ENCODE peak calls at places on chromosomes 6 and 20, in eight cellular contexts. T is PC-3, J is SK-N-SH, F is hepatocyte, K is GM23338, B is GM23248, H is OCI-LY7, D is neural progenitor cell. U is an unnamed sample.

GRCh38 chr20:21100590-21101452 is 5.3 kb downstream of the LINC00237 start:
- DNase-seq in D (peak), B (peak), T (no peak), H (peak), F (no peak), J (peak), K (peak), U (no peak)

GRCh38 chr6:139568956-139569538 is 194.6 kb upstream of the CITED2 start:
- DNase-seq in H (no peak), D (no peak), B (peak), J (peak), K (no peak), T (peak), F (no peak), U (no peak)

GRCh38 chr6:92708945-92709344 is 710.4 kb downstream of the EPHA7 start:
- DNase-seq in F (no peak), K (no peak), J (no peak), T (no peak), H (no peak), D (no peak), B (no peak), U (no peak)

GRCh38 chr6:144104898-144105487 is 9.6 kb upstream of the SF3B5 start:
- DNase-seq in T (peak), B (peak), H (peak), J (peak), K (peak), F (peak), D (peak), U (peak)

GRCh38 chr20:34921436-34921835 is 34.2 kb downstream of the GSS start:
- DNase-seq in H (no peak), F (no peak), B (peak), K (no peak), D (no peak), J (no peak), T (peak), U (no peak)

GRCh38 chr6:111533087-111533784 is 50.2 kb upstream of the REV3L start:
- DNase-seq in J (no peak), T (no peak), H (no peak), K (no peak), F (no peak), B (no peak), D (no peak), U (no peak)

GRCh38 chr6:170176621-170177382 is 114.1 kb downstream of the DLL1 start:
- DNase-seq in F (no peak), K (no peak), D (no peak), J (peak), H (no peak), B (peak), T (no peak), U (no peak)

GRCh38 chr20:17226410-17227198 is at the start of gene PCSK2:
- DNase-seq in H (no peak), T (no peak), F (peak), K (peak), B (peak), D (peak), J (peak), U (no peak)

GRCh38 chr6:139369568-139370046 is 4.8 kb downstream of the CITED2 start:
- DNase-seq in H (peak), J (peak), D (peak), K (peak), T (peak), B (peak), F (peak), U (peak)

GRCh38 chr6:12543953-12544352 is 172.6 kb upstream of the PHACTR1 start:
- DNase-seq in K (no peak), T (no peak), B (no peak), F (no peak), D (no peak), H (no peak), J (no peak), U (no peak)

GRCh38 chr20:276620-277495 is 13.7 kb downstream of the C20orf96 start:
- DNase-seq in J (no peak), K (no peak), D (no peak), T (no peak), H (no peak), F (no peak), B (no peak), U (no peak)

GRCh38 chr20:278181-278580 is 12.4 kb downstream of the C20orf96 start:
- DNase-seq in H (no peak), F (no peak), T (no peak), K (no peak), J (no peak), D (no peak), B (no peak), U (no peak)

GRCh38 chr20:277496-277781 is 13.1 kb downstream of the C20orf96 start:
- DNase-seq in B (no peak), D (no peak), F (no peak), T (no peak), J (no peak), K (no peak), H (no peak), U (no peak)

GRCh38 chr20:275791-276190 is 14.8 kb downstream of the C20orf96 start:
- DNase-seq in H (no peak), D (no peak), J (no peak), K (no peak), B (no peak), T (no peak), F (no peak), U (no peak)

DNA sequence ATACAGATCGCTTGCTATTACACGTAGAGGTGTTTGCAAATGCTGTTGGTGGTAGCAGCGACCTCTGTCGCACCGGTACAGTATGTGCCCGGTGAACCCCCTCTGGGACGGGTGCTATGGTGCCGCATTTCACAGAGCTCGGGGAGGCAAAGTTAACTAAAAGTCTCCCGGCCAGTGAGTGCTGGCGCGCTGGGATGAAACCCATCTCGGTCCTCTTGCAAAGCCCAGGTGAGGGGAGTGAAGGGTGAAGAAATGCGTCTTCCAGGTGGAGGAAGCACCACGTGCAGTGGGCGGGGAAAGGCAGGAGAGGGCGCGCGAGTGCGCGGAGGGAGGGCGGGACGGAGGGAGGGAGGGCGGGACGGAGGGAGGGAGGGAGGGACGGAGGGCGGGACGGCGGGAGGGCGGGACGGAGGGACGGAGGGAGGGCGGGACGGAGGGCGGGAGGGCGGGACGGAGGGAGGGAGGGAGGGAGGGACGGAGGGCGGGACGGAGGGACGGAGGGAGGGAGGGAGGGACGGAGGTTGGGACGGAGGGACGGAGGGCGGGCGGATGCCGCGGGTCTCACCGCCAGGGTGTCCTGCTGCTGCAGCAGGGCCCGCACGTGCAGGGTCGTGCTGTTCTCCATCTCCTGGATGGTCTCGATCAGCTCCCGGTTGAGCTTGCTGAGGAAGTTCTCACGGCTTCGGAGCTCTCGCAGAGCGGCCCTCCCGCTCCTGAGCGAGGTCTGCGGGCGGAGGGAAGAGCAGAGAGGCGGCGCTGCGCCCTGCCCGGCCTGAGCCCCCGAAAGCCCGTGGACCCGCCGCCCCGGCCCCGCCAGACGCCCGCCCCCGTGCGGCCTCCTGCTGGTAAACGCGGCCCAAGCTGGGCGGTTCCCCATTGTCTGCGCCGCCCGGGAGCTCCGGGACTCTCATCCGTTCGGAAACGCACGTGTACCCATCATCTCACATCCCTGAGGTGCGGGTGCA is 11.7 kb downstream of the C20orf96 start:
- DNase-seq in D (peak), H (no peak), F (no peak), B (peak), J (no peak), T (no peak), K (peak), U (no peak)
- TF ChIP-seq EZH2phosphoT487 in D (no peak), H (no peak), F (no peak), B (no peak), J (no peak), T (no peak), K (no peak), U (no peak)

GRCh38 chr6:33828452-33828763 is 24.6 kb upstream of the MLN start:
- DNase-seq in J (no peak), K (no peak), T (no peak), D (no peak), F (peak), B (no peak), H (no peak), U (no peak)
- TF ChIP-seq EZH2phosphoT487 in J (no peak), K (no peak), T (no peak), D (no peak), F (no peak), B (no peak), H (no peak), U (no peak)

GRCh38 chr6:96809119-96809518 is 28.2 kb downstream of the GPR63 start:
- DNase-seq in D (no peak), H (no peak), T (no peak), B (no peak), K (no peak), J (no peak), F (peak), U (no peak)
- TF ChIP-seq EZH2phosphoT487 in D (no peak), H (no peak), T (no peak), B (no peak), K (no peak), J (no peak), F (no peak), U (no peak)

GRCh38 chr20:9218412-9219001 is 149.6 kb downstream of the PLCB4 start:
- DNase-seq in F (no peak), K (no peak), D (no peak), B (peak), T (no peak), J (no peak), H (no peak), U (no peak)
- TF ChIP-seq EZH2phosphoT487 in F (no peak), K (no peak), D (no peak), B (no peak), T (no peak), J (no peak), H (no peak), U (no peak)

DNA sequence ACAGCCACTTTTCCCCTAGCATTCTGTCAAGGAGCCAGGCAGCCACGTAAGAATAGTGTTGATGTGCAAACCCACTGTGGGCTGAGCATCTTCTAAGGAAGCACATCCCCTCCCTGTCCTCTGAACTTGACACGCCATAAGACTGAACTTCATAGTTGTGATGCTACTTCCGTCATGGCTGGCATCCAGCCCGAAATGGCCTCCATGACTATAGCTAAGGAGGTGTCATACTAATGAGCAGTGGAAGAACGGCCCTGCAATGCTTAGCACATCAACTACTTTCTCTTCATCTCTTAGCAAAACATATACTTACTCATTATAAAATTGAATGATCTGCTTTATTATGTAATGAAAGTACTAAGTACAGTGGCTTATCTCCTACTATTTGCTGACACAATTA is 110.2 kb downstream of the GJA10 start:
- DNase-seq in K (no peak), B (no peak), H (no peak), J (no peak), D (no peak), T (no peak), F (no peak), U (no peak)
- TF ChIP-seq EZH2phosphoT487 in K (no peak), B (no peak), H (no peak), J (no peak), D (no peak), T (no peak), F (no peak), U (no peak)

GRCh38 chr6:46882622-46883021 is 39.1 kb downstream of the ADGRF5 start:
- DNase-seq in F (no peak), B (no peak), J (no peak), K (no peak), D (no peak), T (no peak), H (no peak), U (no peak)
- TF ChIP-seq EZH2phosphoT487 in F (no peak), B (no peak), J (no peak), K (no peak), D (no peak), T (no peak), H (no peak), U (no peak)

GRCh38 chr6:6825153-6825847 is 236.8 kb downstream of the LY86 start:
- DNase-seq in J (no peak), H (no peak), T (peak), F (no peak), B (no peak), K (no peak), D (no peak), U (no peak)

GRCh38 chr6:6829872-6830683 is 241.6 kb downstream of the LY86 start:
- DNase-seq in K (no peak), B (no peak), H (no peak), F (no peak), D (no peak), J (no peak), T (no peak), U (no peak)

GRCh38 chr6:6824381-6824780 is 235.9 kb downstream of the LY86 start:
- DNase-seq in T (no peak), J (no peak), F (no peak), D (no peak), H (no peak), B (no peak), K (no peak), U (no peak)

GRCh38 chr6:6825986-6826901 is 237.7 kb downstream of the LY86 start:
- DNase-seq in J (peak), K (no peak), H (no peak), B (peak), T (peak), D (no peak), F (no peak), U (peak)

GRCh38 chr6:6826961-6827360 is 238.4 kb downstream of the LY86 start:
- DNase-seq in F (no peak), K (no peak), D (no peak), B (no peak), J (no peak), H (no peak), T (no peak), U (no peak)
- TF ChIP-seq EZH2phosphoT487 in F (no peak), K (no peak), D (no peak), B (no peak), J (no peak), H (no peak), T (no peak), U (no peak)

DNA sequence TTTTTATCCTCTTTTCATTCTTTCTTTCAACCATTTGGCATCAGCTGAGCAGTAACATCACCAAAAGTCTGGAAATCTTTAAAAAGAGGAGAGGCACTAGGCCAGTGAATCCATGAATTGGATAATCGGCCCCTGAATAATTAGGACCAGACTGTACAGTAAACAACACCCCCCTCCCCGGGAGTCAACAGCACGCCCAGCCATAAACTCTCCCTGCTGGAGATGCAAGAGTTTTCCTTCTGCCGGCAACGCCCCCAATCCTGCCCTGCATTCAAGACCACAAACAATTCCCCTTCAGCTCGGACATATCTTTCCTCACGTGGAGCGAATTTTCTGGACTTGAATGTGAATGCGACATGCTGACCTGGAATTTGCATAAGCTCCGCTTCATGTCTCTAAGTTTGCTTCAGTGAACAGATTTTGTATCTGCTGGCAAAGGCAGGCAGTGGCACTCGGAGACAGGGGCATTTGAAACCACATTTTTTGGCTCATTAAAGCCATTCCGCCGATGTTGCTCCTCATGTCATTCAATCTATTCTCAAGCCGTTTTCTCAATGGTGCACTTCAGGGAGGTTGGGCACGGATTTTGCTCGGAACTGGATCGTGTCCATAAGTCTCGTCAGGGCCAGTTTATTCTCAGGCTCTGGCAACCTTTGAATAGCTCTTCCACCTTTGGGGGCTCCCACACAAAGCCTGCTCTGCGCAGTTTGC is 38.0 kb upstream of the GMPR start:
- DNase-seq in F (peak), T (no peak), H (no peak), J (no peak), B (peak), K (no peak), D (no peak), U (no peak)
- TF ChIP-seq EZH2phosphoT487 in F (no peak), T (no peak), H (no peak), J (no peak), B (no peak), K (no peak), D (no peak), U (no peak)